ENCODE peak calls at places on chromosomes 1 and 21, in nine cellular contexts. One of them, this sample, is unnamed.

GRCh38 chr1:95650631-95651030 is 416.6 kb downstream of the RWDD3 start:
- DNase-seq in right lobe of liver: no peak
- DNase-seq in H54: no peak
- DNase-seq in heart left ventricle: no peak
- DNase-seq in esophagus muscularis mucosa: no peak
- DNase-seq in transverse colon: no peak
- DNase-seq in body of pancreas: no peak
- DNase-seq in stomach: no peak
- DNase-seq in uterus: no peak
- DNase-seq in this sample: no peak

GRCh38 chr21:28393279-28393678 is 599.4 kb downstream of the LTN1 start:
- DNase-seq in right lobe of liver: no peak
- DNase-seq in H54: no peak
- DNase-seq in heart left ventricle: no peak
- DNase-seq in esophagus muscularis mucosa: no peak
- DNase-seq in transverse colon: peak
- DNase-seq in body of pancreas: peak
- DNase-seq in stomach: peak
- DNase-seq in uterus: no peak
- DNase-seq in this sample: no peak

GRCh38 chr21:14901482-14901958 is 163.3 kb downstream of the NRIP1 start:
- DNase-seq in right lobe of liver: no peak
- DNase-seq in H54: no peak
- DNase-seq in heart left ventricle: no peak
- DNase-seq in esophagus muscularis mucosa: no peak
- DNase-seq in transverse colon: no peak
- DNase-seq in body of pancreas: no peak
- DNase-seq in stomach: no peak
- DNase-seq in uterus: no peak
- DNase-seq in this sample: no peak

GRCh38 chr1:109762821-109763645 is 690 bp downstream of the EPS8L3 start:
- DNase-seq in right lobe of liver: no peak
- DNase-seq in H54: no peak
- DNase-seq in heart left ventricle: peak
- DNase-seq in esophagus muscularis mucosa: no peak
- DNase-seq in transverse colon: peak
- DNase-seq in body of pancreas: peak
- DNase-seq in stomach: peak
- DNase-seq in uterus: peak
- DNase-seq in this sample: peak

GRCh38 chr1:9549955-9550546 is 10.8 kb downstream of the SLC25A33 start:
- DNase-seq in right lobe of liver: no peak
- DNase-seq in H54: no peak
- DNase-seq in heart left ventricle: no peak
- DNase-seq in esophagus muscularis mucosa: no peak
- DNase-seq in transverse colon: no peak
- DNase-seq in body of pancreas: no peak
- DNase-seq in stomach: no peak
- DNase-seq in uterus: no peak
- DNase-seq in this sample: no peak

GRCh38 chr1:8629241-8630091 is 188.0 kb downstream of the RERE start:
- DNase-seq in right lobe of liver: no peak
- DNase-seq in H54: no peak
- DNase-seq in heart left ventricle: no peak
- DNase-seq in esophagus muscularis mucosa: no peak
- DNase-seq in transverse colon: peak
- DNase-seq in body of pancreas: no peak
- DNase-seq in stomach: no peak
- DNase-seq in uterus: no peak
- DNase-seq in this sample: no peak

GRCh38 chr1:186511761-186512637 is 51.1 kb upstream of the PDC start:
- DNase-seq in right lobe of liver: no peak
- DNase-seq in H54: no peak
- DNase-seq in heart left ventricle: no peak
- DNase-seq in esophagus muscularis mucosa: no peak
- DNase-seq in transverse colon: peak
- DNase-seq in body of pancreas: no peak
- DNase-seq in stomach: no peak
- DNase-seq in uterus: no peak
- DNase-seq in this sample: no peak

GRCh38 chr1:109931189-109931672 is 20.6 kb downstream of the CSF1 start:
- DNase-seq in right lobe of liver: peak
- DNase-seq in H54: no peak
- DNase-seq in heart left ventricle: peak
- DNase-seq in esophagus muscularis mucosa: no peak
- DNase-seq in transverse colon: peak
- DNase-seq in body of pancreas: peak
- DNase-seq in stomach: peak
- DNase-seq in uterus: peak
- DNase-seq in this sample: peak

GRCh38 chr1:9294910-9295636 is 2.4 kb downstream of the SPSB1 start:
- DNase-seq in right lobe of liver: no peak
- DNase-seq in H54: no peak
- DNase-seq in heart left ventricle: no peak
- DNase-seq in esophagus muscularis mucosa: no peak
- DNase-seq in transverse colon: peak
- DNase-seq in body of pancreas: no peak
- DNase-seq in stomach: no peak
- DNase-seq in uterus: no peak
- DNase-seq in this sample: no peak

GRCh38 chr1:203217139-203217621 is 12.3 kb downstream of the CHIT1 start:
- DNase-seq in right lobe of liver: no peak
- DNase-seq in H54: no peak
- DNase-seq in heart left ventricle: no peak
- DNase-seq in esophagus muscularis mucosa: no peak
- DNase-seq in transverse colon: no peak
- DNase-seq in body of pancreas: no peak
- DNase-seq in stomach: no peak
- DNase-seq in uterus: no peak
- DNase-seq in this sample: no peak

GRCh38 chr1:167473761-167474160 is 44.6 kb downstream of the CD247 start:
- DNase-seq in right lobe of liver: no peak
- DNase-seq in H54: no peak
- DNase-seq in heart left ventricle: no peak
- DNase-seq in esophagus muscularis mucosa: no peak
- DNase-seq in transverse colon: no peak
- DNase-seq in body of pancreas: no peak
- DNase-seq in stomach: no peak
- DNase-seq in uterus: no peak
- DNase-seq in this sample: peak

GRCh38 chr1:204782118-204782700 is 88.5 kb upstream of the NFASC start:
- DNase-seq in right lobe of liver: no peak
- DNase-seq in H54: no peak
- DNase-seq in heart left ventricle: no peak
- DNase-seq in esophagus muscularis mucosa: no peak
- DNase-seq in transverse colon: no peak
- DNase-seq in body of pancreas: no peak
- DNase-seq in stomach: no peak
- DNase-seq in uterus: no peak
- DNase-seq in this sample: no peak
- TF ChIP-seq POLR2A in right lobe of liver: no peak
- TF ChIP-seq POLR2A in H54: no peak
- TF ChIP-seq POLR2A in heart left ventricle: no peak
- TF ChIP-seq POLR2A in esophagus muscularis mucosa: no peak
- TF ChIP-seq POLR2A in transverse colon: no peak
- TF ChIP-seq POLR2A in body of pancreas: no peak
- TF ChIP-seq POLR2A in stomach: no peak
- TF ChIP-seq POLR2A in uterus: no peak
- TF ChIP-seq POLR2A in this sample: no peak

GRCh38 chr1:20652300-20652699 is 8.9 kb downstream of the DDOST start:
- DNase-seq in right lobe of liver: no peak
- DNase-seq in H54: no peak
- DNase-seq in heart left ventricle: no peak
- DNase-seq in esophagus muscularis mucosa: no peak
- DNase-seq in transverse colon: no peak
- DNase-seq in body of pancreas: no peak
- DNase-seq in stomach: no peak
- DNase-seq in uterus: no peak
- DNase-seq in this sample: no peak

GRCh38 chr1:20645414-20645813 is 12.2 kb downstream of the PINK1 start:
- DNase-seq in right lobe of liver: no peak
- DNase-seq in H54: no peak
- DNase-seq in heart left ventricle: no peak
- DNase-seq in esophagus muscularis mucosa: no peak
- DNase-seq in transverse colon: no peak
- DNase-seq in body of pancreas: no peak
- DNase-seq in stomach: no peak
- DNase-seq in uterus: no peak
- DNase-seq in this sample: no peak

GRCh38 chr1:20644416-20644815 is 11.2 kb downstream of the PINK1 start:
- DNase-seq in right lobe of liver: no peak
- DNase-seq in H54: no peak
- DNase-seq in heart left ventricle: no peak
- DNase-seq in esophagus muscularis mucosa: no peak
- DNase-seq in transverse colon: no peak
- DNase-seq in body of pancreas: no peak
- DNase-seq in stomach: no peak
- DNase-seq in uterus: no peak
- DNase-seq in this sample: no peak

GRCh38 chr1:20648438-20648837 is 12.7 kb downstream of the DDOST start:
- DNase-seq in right lobe of liver: no peak
- DNase-seq in H54: no peak
- DNase-seq in heart left ventricle: no peak
- DNase-seq in esophagus muscularis mucosa: no peak
- DNase-seq in transverse colon: no peak
- DNase-seq in body of pancreas: no peak
- DNase-seq in stomach: no peak
- DNase-seq in uterus: no peak
- DNase-seq in this sample: no peak

DNA sequence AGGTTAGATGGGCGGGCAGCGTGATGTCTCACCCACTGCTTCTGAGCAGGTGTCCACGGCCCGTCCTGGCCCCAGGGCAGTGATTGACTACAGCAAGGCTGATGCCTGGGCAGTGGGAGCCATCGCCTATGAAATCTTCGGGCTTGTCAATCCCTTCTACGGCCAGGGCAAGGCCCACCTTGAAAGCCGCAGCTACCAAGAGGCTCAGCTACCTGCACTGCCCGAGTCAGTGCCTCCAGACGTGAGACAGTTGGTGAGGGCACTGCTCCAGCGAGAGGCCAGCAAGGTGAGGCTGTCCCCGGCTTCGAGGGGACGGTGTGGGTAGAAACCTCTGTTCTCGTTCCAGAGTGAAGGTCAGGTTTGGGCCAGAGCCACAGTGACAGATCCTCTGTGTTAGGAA is 12.2 kb downstream of the DDOST start:
- DNase-seq in right lobe of liver: no peak
- DNase-seq in H54: no peak
- DNase-seq in heart left ventricle: no peak
- DNase-seq in esophagus muscularis mucosa: no peak
- DNase-seq in transverse colon: no peak
- DNase-seq in body of pancreas: no peak
- DNase-seq in stomach: no peak
- DNase-seq in uterus: no peak
- DNase-seq in this sample: no peak
- TF ChIP-seq POLR2A in right lobe of liver: no peak
- TF ChIP-seq POLR2A in H54: no peak
- TF ChIP-seq POLR2A in heart left ventricle: no peak
- TF ChIP-seq POLR2A in esophagus muscularis mucosa: no peak
- TF ChIP-seq POLR2A in transverse colon: no peak
- TF ChIP-seq POLR2A in body of pancreas: no peak
- TF ChIP-seq POLR2A in stomach: no peak
- TF ChIP-seq POLR2A in uterus: no peak
- TF ChIP-seq POLR2A in this sample: no peak

GRCh38 chr1:214281030-214281901 is at the start of gene SMYD2:
- DNase-seq in right lobe of liver: peak
- DNase-seq in H54: peak
- DNase-seq in heart left ventricle: peak
- DNase-seq in esophagus muscularis mucosa: no peak
- DNase-seq in transverse colon: peak
- DNase-seq in body of pancreas: peak
- DNase-seq in stomach: peak
- DNase-seq in uterus: peak
- DNase-seq in this sample: peak
- TF ChIP-seq POLR2A in right lobe of liver: peak
- TF ChIP-seq POLR2A in H54: peak
- TF ChIP-seq POLR2A in heart left ventricle: peak
- TF ChIP-seq POLR2A in esophagus muscularis mucosa: peak
- TF ChIP-seq POLR2A in transverse colon: peak
- TF ChIP-seq POLR2A in body of pancreas: peak
- TF ChIP-seq POLR2A in stomach: no peak
- TF ChIP-seq POLR2A in uterus: no peak
- TF ChIP-seq POLR2A in this sample: peak

DNA sequence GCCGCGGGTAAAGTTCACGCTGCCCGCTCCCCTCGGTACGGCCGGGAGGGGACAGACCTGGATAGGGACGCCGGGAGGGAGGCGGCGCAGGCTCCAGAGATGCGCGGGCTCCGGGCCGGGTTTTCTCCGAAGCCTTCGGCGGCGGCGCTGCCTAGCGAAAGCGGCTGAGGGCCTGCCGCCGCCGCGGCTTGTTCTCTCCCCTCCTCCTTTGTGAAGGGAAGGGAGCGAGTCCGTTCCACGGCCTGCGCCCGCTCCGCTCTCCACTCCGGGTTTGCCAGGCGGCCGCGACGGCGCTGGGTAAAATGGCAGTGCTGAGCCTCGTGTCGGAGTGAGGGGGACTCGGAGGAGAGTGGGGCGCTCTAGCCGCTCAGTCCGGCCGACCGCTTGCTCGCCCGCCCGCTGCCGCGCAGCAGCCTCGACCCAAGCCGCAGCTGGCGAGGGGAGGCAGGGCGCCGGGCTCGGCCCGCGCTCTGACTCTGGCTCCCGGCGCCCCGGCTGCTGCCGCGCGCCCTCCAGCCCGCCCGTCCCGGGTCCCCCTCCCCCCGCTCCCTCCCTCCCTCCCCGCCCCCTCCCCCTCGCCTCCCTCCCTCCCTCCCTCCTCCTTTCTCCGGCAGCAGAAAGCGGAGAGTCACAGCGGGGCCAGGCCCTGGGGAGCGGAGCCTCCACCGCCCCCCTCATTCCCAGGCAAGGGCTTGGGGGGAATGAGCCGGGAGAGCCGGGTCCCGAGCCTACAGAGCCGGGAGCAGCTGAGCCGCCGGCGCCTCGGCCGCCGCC is at the start of gene ARID1A:
- DNase-seq in right lobe of liver: peak
- DNase-seq in H54: no peak
- DNase-seq in heart left ventricle: peak
- DNase-seq in esophagus muscularis mucosa: peak
- DNase-seq in transverse colon: peak
- DNase-seq in body of pancreas: peak
- DNase-seq in stomach: peak
- DNase-seq in uterus: peak
- DNase-seq in this sample: peak
- TF ChIP-seq POLR2A in right lobe of liver: peak
- TF ChIP-seq POLR2A in H54: peak
- TF ChIP-seq POLR2A in heart left ventricle: peak
- TF ChIP-seq POLR2A in esophagus muscularis mucosa: peak
- TF ChIP-seq POLR2A in transverse colon: peak
- TF ChIP-seq POLR2A in body of pancreas: peak
- TF ChIP-seq POLR2A in stomach: no peak
- TF ChIP-seq POLR2A in uterus: peak
- TF ChIP-seq POLR2A in this sample: peak

This sample was measured in Peyer's patch.